ENCODE peak calls at places on chromosomes 4 and X, in seven cellular contexts. J, C, N, A, F, U and T are unnamed samples.

GRCh38 chr4:86757468-86757867 is 91.7 kb downstream of the SLC10A6 start:
- DNase-seq in F (no peak), A (no peak), N (no peak), U (no peak), J (no peak), C (no peak), T (no peak)

GRCh38 chr4:38082424-38083374 is 122.5 kb downstream of the PTTG2 start:
- DNase-seq in N (no peak), A (no peak), J (no peak), C (no peak), F (peak), U (peak), T (peak)

GRCh38 chr4:114146947-114147618 is 167.6 kb upstream of the ARSJ start:
- DNase-seq in A (no peak), F (no peak), U (no peak), N (no peak), J (no peak), C (no peak), T (no peak)

GRCh38 chr4:28341784-28342183 is 1481.1 kb downstream of the STIM2 start:
- DNase-seq in J (no peak), C (no peak), N (no peak), F (no peak), U (no peak), A (no peak), T (no peak)

GRCh38 chr4:134215636-134216340 is 14.2 kb upstream of the PABPC4L start:
- DNase-seq in F (peak), A (no peak), N (no peak), U (no peak), J (no peak), C (no peak), T (peak)

GRCh38 chr4:13983189-13983790 is 355.8 kb upstream of the BOD1L1 start:
- DNase-seq in A (no peak), C (no peak), U (no peak), N (no peak), J (no peak), F (no peak), T (no peak)

GRCh38 chrX:130801901-130802300 is 101.1 kb downstream of the ENOX2 start:
- DNase-seq in U (no peak), N (no peak), J (no peak), A (no peak), F (peak), C (peak), T (peak)

GRCh38 chr4:28373601-28374000 is 1513.0 kb downstream of the STIM2 start:
- DNase-seq in F (no peak), J (no peak), A (no peak), C (no peak), U (peak), N (no peak), T (peak)

GRCh38 chrX:52424658-52425057 is 55.8 kb downstream of the XAGE2 start:
- DNase-seq in J (no peak), A (no peak), U (peak), N (no peak), F (no peak), C (no peak), T (peak)

GRCh38 chr4:75634281-75634680 is 4.0 kb upstream of the CDKL2 start:
- DNase-seq in N (no peak), C (no peak), F (no peak), A (no peak), U (peak), J (no peak), T (no peak)

GRCh38 chrX:13235930-13236329 is 83.9 kb downstream of the ATXN3L start:
- DNase-seq in C (no peak), N (no peak), A (no peak), F (no peak), J (no peak), U (no peak), T (peak)

DNA sequence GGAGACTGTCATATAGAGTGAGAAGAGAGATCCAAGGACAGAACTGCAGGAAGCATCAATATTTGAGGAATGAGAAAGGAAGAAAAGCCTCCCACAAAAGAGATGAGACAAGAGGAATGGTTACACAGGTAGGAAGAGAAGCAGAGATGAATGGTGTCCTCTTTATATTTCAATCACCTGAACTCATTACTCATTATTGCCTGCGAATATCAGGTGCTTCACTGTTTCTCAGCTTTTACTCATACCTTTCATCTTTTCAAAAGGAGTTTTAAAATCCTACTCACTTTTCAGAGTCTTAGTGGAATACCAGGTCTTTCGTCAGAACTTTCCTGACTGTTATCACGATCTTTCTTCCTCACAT is 14.9 kb upstream of the SEC24D start:
- DNase-seq in U (peak), C (no peak), N (no peak), A (no peak), F (no peak), J (no peak), T (no peak)
- H3K4me3 ChIP-seq in U (peak), C (peak), N (peak), A (peak), F (peak), J (no peak), T (peak)

GRCh38 chr4:74375824-74376426 is 11.0 kb downstream of the EREG start:
- DNase-seq in F (no peak), J (no peak), C (peak), N (no peak), A (no peak), U (no peak), T (no peak)

GRCh38 chr4:74377714-74378113 is 12.8 kb downstream of the EREG start:
- DNase-seq in A (no peak), U (no peak), J (no peak), F (no peak), C (no peak), N (no peak), T (no peak)

GRCh38 chr4:74374561-74375327 is 9.8 kb downstream of the EREG start:
- DNase-seq in F (peak), J (peak), U (peak), N (no peak), A (no peak), C (no peak), T (peak)

GRCh38 chr4:74378573-74378972 is 13.6 kb downstream of the EREG start:
- DNase-seq in C (no peak), N (no peak), U (no peak), J (no peak), F (peak), A (no peak), T (peak)

DNA sequence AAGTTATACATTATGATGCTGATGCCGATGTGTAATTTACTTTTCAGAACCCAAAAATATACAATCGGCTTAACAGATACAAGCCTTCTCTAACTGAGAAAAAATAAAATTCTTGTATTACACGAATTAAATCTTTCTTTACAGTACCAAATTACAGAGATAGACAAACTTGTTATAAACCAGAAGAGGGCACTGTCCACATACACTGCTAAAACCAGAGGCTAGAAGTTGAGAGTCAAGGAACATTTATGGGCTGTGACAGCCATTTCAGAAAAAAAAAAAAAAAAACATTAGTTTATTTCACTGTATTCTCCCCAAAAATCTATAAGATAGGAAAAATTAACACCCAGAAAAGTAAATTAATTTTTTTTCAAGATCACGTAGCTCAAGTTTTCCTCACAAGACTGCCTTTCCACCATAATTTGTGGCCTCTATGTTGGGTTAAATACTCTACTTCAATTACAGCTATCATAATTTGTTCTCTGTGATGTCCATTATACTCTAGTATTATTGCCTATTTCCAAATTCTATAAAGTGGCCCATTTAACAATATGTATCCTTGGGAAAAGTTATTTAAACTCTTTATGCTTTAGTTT is 12.0 kb downstream of the EREG start:
- DNase-seq in F (peak), U (peak), J (peak), N (no peak), A (no peak), C (peak), T (peak)
- TF ChIP-seq CTCF in F (peak), U (peak), J (peak), N (peak), A (peak), C (peak), T (peak)

GRCh38 chrX:24513416-24513815 is 48.3 kb downstream of the PDK3 start:
- DNase-seq in J (no peak), N (no peak), A (no peak), F (no peak), C (no peak), U (no peak), T (no peak)

GRCh38 chrX:24520472-24520871 is 55.4 kb downstream of the PDK3 start:
- DNase-seq in U (no peak), C (no peak), F (no peak), A (no peak), N (no peak), J (no peak), T (no peak)

GRCh38 chrX:24515447-24515846 is 50.4 kb downstream of the PDK3 start:
- DNase-seq in F (peak), N (no peak), J (no peak), C (peak), A (no peak), U (peak), T (peak)
- H3K4me3 ChIP-seq in F (no peak), N (no peak), J (no peak), C (no peak), A (no peak), U (no peak), T (no peak)

GRCh38 chr4:82577451-82577850 is 15.7 kb upstream of the TMEM150C start:
- DNase-seq in F (no peak), C (no peak), A (no peak), U (no peak), N (no peak), J (no peak), T (no peak)
- TF ChIP-seq CTCF in F (no peak), C (no peak), A (no peak), U (no peak), N (no peak), J (no peak), T (no peak)

GRCh38 chrX:23504895-23505294 is 162.4 kb upstream of the PRDX4 start:
- DNase-seq in C (no peak), U (peak), N (no peak), F (no peak), J (no peak), A (no peak), T (no peak)
- H3K4me3 ChIP-seq in C (no peak), U (no peak), N (no peak), F (no peak), J (no peak), A (no peak), T (no peak)

DNA sequence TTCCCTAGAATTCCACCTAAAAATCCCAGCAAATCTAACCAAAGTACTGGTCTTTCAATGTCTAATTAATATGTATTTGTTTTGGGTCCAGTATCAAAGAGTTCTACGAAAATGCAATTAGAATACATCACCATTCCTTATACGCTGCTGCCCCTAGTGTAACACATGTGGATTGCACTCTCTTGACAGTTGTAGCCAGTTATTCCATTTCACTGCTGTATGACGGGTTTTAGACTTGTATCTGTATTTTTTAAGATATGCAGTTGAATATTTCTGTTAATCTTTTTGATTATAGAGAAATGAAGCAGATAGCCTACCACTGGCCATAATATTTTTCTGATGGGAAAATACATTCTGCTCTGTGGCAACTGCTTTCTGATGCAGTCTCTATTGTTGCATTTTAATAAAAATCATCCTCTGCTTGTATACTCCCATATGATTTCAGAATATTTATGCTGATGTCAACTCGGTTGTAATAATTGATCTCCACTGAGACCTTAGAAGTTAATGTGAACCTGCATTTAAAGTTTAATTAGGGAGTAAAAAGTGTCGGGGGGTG is 17.1 kb upstream of the PAGE2B start:
- DNase-seq in N (peak), A (no peak), U (peak), C (peak), J (peak), F (peak), T (peak)
- TF ChIP-seq CTCF in N (peak), A (peak), U (peak), C (peak), J (peak), F (peak), T (peak)

DNA sequence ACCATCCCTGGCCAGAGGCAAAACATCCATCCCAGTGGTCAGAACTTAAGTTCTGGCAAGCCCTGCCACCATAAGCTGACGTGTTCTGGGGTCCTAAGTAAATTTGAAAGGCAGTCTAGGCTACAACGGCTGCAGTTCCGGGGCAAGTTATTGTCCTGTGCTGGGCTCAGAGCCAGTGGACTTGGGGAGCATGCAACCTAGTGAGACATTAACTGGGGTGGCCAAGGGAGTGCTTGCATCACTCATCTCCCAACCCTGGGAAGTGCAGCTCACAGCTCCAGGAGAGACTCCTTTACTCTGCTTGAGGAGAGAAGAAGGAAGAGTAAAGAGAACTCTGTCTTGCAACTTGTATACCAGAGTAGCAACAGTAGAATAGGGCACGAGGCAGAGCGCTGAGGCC is 425.4 kb upstream of the PITX2 start:
- DNase-seq in F (no peak), N (no peak), U (no peak), A (no peak), C (no peak), J (no peak), T (no peak)
- H3K4me3 ChIP-seq in F (no peak), N (no peak), U (no peak), A (no peak), C (no peak), J (no peak), T (no peak)

GRCh38 chr4:82049294-82049693 is 324.5 kb downstream of the HNRNPD start:
- DNase-seq in A (no peak), U (no peak), F (no peak), C (no peak), N (no peak), J (no peak), T (no peak)
- TF ChIP-seq CTCF in A (no peak), U (no peak), F (no peak), C (no peak), N (no peak), J (no peak), T (no peak)

GRCh38 chrX:76453737-76454406 is 26.4 kb downstream of the MAGEE1 start:
- DNase-seq in J (no peak), C (no peak), A (no peak), N (no peak), F (no peak), U (no peak), T (no peak)

DNA sequence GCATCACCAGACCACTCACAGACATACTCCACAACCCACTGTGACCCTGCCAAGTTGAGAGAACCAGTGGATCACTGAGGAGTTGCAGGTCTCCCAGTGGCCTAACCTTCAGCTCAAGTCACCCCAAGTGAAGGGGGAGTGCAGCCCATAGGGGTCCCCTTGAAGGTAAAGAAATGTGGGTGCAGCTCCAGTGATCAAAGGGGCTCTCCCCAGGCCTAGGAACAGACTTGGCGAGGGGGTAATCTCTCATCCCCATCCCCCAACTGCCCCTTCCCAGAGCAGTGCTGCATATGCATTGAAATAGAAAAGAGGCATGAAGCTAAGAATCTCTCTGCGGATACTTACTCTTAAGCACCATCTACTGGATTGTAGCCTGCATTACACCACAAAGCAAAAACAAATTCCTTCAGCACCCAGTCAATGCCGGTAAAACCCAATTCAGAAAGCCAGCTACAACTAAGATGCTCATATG is 27.0 kb downstream of the MAGEE1 start:
- DNase-seq in F (peak), J (no peak), U (peak), N (no peak), C (peak), A (no peak), T (peak)
- H3K4me3 ChIP-seq in F (no peak), J (no peak), U (no peak), N (no peak), C (no peak), A (no peak), T (no peak)